ENCODE peak calls at places on chromosomes 16 and 17, in ten cellular contexts. W is ascending aorta, T is H9, L is RWPE1, R is GM23248, X is left ventricle myocardium inferior, F is tibial artery, O is small intestine, Z is epithelial cell of prostate, Q is psoas muscle. J is an unnamed sample.

GRCh38 chr17:50672831-50673551 is 34.7 kb downstream of the ANKRD40 start:
- DNase-seq in W (peak), T (no peak), L (peak), R (no peak), X (peak), F (no peak), O (no peak), Z (peak), Q (peak), J (peak)

GRCh38 chr16:2874584-2875362 is 8.2 kb upstream of the FLYWCH2 start:
- DNase-seq in W (peak), T (peak), L (peak), R (peak), X (peak), F (peak), O (peak), Z (no peak), Q (peak), J (peak)

GRCh38 chr16:1639840-1640239 is 27.7 kb downstream of the CRAMP1 start:
- DNase-seq in W (no peak), T (no peak), L (no peak), R (no peak), X (no peak), F (no peak), O (no peak), Z (no peak), Q (no peak), J (no peak)

GRCh38 chr17:72511874-72512273 is 391.1 kb downstream of the SOX9 start:
- DNase-seq in W (no peak), T (no peak), L (no peak), R (no peak), X (no peak), F (no peak), O (peak), Z (no peak), Q (no peak), J (no peak)

GRCh38 chr17:74521701-74522201 is 9.5 kb downstream of the CD300LB start:
- DNase-seq in W (no peak), T (no peak), L (no peak), R (no peak), X (no peak), F (no peak), O (no peak), Z (no peak), Q (no peak), J (no peak)

GRCh38 chr17:47239663-47240374 is 13.8 kb upstream of the ITGB3 start:
- DNase-seq in W (peak), T (no peak), L (peak), R (peak), X (peak), F (peak), O (peak), Z (peak), Q (peak), J (peak)

GRCh38 chr16:20611350-20611902 is 35.3 kb upstream of the ACSM2B start:
- DNase-seq in W (peak), T (no peak), L (no peak), R (no peak), X (peak), F (peak), O (no peak), Z (no peak), Q (peak), J (no peak)

GRCh38 chr17:48514483-48514876 is 16.3 kb downstream of the HOXB1 start:
- DNase-seq in W (no peak), T (no peak), L (no peak), R (no peak), X (no peak), F (no peak), O (no peak), Z (no peak), Q (no peak), J (no peak)

GRCh38 chr17:44385287-44386181 is 3.9 kb downstream of the ITGA2B start:
- DNase-seq in W (peak), T (peak), L (peak), R (peak), X (peak), F (peak), O (peak), Z (no peak), Q (peak), J (peak)

GRCh38 chr17:45261577-45262515 is at the start of gene SPATA32:
- DNase-seq in W (no peak), T (peak), L (no peak), R (peak), X (peak), F (peak), O (peak), Z (no peak), Q (peak), J (peak)

GRCh38 chr17:67078292-67078691 is 33.9 kb downstream of the CACNG1 start:
- DNase-seq in W (no peak), T (no peak), L (no peak), R (no peak), X (no peak), F (no peak), O (no peak), Z (no peak), Q (no peak), J (no peak)

GRCh38 chr17:45316271-45317112 is at the start of gene MAP3K14:
- DNase-seq in W (peak), T (peak), L (peak), R (peak), X (peak), F (peak), O (peak), Z (no peak), Q (peak), J (peak)

GRCh38 chr16:81618661-81619060 is 160.4 kb upstream of the PLCG2 start:
- DNase-seq in W (no peak), T (no peak), L (no peak), R (no peak), X (no peak), F (no peak), O (no peak), Z (no peak), Q (no peak), J (no peak)

GRCh38 chr16:69145658-69146057 is 13.2 kb downstream of the UTP4 start:
- DNase-seq in W (peak), T (no peak), L (no peak), R (peak), X (no peak), F (no peak), O (no peak), Z (no peak), Q (peak), J (no peak)

GRCh38 chr16:6317924-6318323 is 1014.7 kb upstream of the RBFOX1 start:
- DNase-seq in W (no peak), T (peak), L (no peak), R (no peak), X (no peak), F (no peak), O (no peak), Z (no peak), Q (no peak), J (no peak)

GRCh38 chr17:74325743-74326379 is at the start of gene KIF19:
- DNase-seq in W (no peak), T (peak), L (peak), R (peak), X (peak), F (no peak), O (peak), Z (no peak), Q (peak), J (no peak)

GRCh38 chr16:89987169-89987568 is 32.1 kb downstream of the DBNDD1 start:
- DNase-seq in W (no peak), T (no peak), L (no peak), R (no peak), X (no peak), F (no peak), O (no peak), Z (no peak), Q (no peak), J (no peak)

GRCh38 chr17:74012465-74012864 is 191.0 kb upstream of the RPL38 start:
- DNase-seq in W (no peak), T (no peak), L (no peak), R (no peak), X (no peak), F (no peak), O (no peak), Z (no peak), Q (no peak), J (no peak)

GRCh38 chr17:68821860-68822693 is 133.1 kb downstream of the ABCA8 start:
- DNase-seq in W (no peak), T (no peak), L (peak), R (peak), X (no peak), F (no peak), O (no peak), Z (peak), Q (no peak), J (peak)

GRCh38 chr16:1723450-1724147 is 17.6 kb downstream of the MAPK8IP3 start:
- DNase-seq in W (no peak), T (no peak), L (no peak), R (peak), X (no peak), F (no peak), O (peak), Z (no peak), Q (no peak), J (peak)

GRCh38 chr16:78750611-78751010 is 651.2 kb downstream of the WWOX start:
- DNase-seq in W (no peak), T (no peak), L (no peak), R (no peak), X (no peak), F (no peak), O (no peak), Z (no peak), Q (no peak), J (no peak)
- H3K27ac ChIP-seq in W (no peak), T (no peak), L (no peak), R (no peak), X (no peak), F (no peak), O (no peak), Z (no peak), Q (peak), J (no peak)

DNA sequence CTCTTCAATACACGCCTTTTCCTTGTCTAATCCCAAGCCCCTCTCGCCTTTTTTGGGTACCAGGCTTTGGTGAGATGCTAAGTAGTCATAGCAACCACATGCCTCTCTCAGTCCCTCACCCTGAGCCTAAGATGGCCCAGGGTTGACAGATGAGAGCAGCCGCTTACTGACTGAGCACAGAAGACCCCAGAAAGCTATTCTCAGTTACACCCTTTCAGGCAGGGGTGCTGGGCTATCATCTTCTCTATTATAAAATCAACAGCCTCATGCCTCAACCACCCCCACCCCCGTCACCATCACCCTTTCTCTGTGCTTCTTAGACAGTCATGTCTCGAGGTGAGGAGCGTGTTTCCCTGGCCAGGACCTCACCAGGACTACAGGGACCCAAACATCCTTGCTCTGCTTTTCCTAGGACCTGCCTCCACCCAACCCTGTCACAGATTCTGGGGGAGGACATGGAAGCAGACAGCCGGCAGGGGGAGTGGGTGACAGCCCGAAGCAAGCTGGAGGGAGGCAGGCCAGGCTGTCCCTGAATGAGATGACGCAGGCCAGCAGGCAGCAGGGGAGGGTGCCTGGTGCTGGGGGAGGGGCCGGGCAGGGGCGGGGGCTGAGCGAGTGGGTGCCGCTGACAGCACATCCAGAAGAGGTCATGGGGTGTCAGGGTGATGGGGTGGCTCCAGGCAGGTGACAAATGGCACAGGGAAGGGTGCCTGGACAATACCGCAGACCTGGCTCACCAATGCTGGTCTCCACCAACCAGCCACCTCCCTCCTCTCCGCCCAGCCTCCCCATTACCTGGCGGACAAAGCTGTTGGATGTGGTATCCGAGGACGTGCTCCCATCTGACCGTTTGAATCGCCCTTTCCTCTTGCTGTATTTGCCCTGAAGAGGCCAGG is 3.1 kb downstream of the CACNB1 start:
- DNase-seq in W (peak), T (peak), L (no peak), R (peak), X (peak), F (peak), O (no peak), Z (no peak), Q (peak), J (no peak)
- H3K27ac ChIP-seq in W (peak), T (no peak), L (peak), R (peak), X (peak), F (peak), O (no peak), Z (no peak), Q (peak), J (no peak)

GRCh38 chr17:57607553-57608120 is 137.5 kb downstream of the CCDC182 start:
- DNase-seq in W (no peak), T (no peak), L (peak), R (peak), X (no peak), F (no peak), O (no peak), Z (peak), Q (peak), J (peak)

GRCh38 chr17:57606111-57606875 is 138.8 kb downstream of the CCDC182 start:
- DNase-seq in W (no peak), T (no peak), L (no peak), R (no peak), X (no peak), F (no peak), O (no peak), Z (no peak), Q (no peak), J (no peak)

GRCh38 chr17:57609878-57610270 is 135.2 kb downstream of the CCDC182 start:
- DNase-seq in W (no peak), T (no peak), L (no peak), R (no peak), X (no peak), F (no peak), O (no peak), Z (no peak), Q (no peak), J (no peak)

GRCh38 chr17:57608369-57609124 is 136.6 kb downstream of the CCDC182 start:
- DNase-seq in W (no peak), T (peak), L (no peak), R (no peak), X (no peak), F (no peak), O (no peak), Z (no peak), Q (no peak), J (no peak)

DNA sequence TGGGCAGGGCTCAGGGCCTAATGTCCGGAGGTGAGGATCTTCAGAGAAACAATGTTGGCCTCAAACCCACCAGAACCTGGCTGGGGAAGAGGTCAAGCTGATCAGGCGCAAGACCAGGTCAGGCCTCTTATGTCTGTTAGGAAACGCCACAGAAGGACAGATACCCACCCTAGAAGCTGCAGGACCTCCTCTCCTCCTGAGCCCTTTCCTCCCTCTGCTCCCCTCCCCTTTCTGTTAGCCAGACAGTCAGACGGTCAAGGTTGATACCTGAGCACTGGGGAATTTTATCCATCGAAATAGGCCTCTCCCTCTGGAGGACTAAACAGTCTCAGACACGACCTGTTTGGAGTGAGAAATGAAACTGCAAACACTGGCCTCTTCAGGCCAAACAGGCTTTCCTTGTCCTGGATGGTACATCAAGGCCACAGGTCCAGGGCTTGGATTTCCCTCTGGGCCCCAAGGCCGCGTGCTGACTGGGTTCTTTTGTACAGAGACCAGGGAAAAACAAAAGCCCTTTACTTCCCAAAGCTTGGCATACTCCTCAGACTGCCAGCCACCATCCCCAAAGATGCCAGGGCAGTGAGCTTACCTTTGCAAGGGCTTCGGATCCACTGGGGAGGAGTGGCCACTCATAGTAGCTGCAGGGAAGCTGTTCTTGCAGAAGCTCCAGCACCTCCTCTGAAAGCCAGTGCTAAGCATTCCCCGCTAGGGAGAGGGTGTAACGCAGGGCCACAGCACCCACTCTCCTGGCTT is 135.8 kb downstream of the CCDC182 start:
- DNase-seq in W (no peak), T (no peak), L (no peak), R (no peak), X (no peak), F (no peak), O (no peak), Z (no peak), Q (no peak), J (no peak)
- H3K27ac ChIP-seq in W (no peak), T (no peak), L (peak), R (no peak), X (no peak), F (no peak), O (no peak), Z (no peak), Q (no peak), J (no peak)

DNA sequence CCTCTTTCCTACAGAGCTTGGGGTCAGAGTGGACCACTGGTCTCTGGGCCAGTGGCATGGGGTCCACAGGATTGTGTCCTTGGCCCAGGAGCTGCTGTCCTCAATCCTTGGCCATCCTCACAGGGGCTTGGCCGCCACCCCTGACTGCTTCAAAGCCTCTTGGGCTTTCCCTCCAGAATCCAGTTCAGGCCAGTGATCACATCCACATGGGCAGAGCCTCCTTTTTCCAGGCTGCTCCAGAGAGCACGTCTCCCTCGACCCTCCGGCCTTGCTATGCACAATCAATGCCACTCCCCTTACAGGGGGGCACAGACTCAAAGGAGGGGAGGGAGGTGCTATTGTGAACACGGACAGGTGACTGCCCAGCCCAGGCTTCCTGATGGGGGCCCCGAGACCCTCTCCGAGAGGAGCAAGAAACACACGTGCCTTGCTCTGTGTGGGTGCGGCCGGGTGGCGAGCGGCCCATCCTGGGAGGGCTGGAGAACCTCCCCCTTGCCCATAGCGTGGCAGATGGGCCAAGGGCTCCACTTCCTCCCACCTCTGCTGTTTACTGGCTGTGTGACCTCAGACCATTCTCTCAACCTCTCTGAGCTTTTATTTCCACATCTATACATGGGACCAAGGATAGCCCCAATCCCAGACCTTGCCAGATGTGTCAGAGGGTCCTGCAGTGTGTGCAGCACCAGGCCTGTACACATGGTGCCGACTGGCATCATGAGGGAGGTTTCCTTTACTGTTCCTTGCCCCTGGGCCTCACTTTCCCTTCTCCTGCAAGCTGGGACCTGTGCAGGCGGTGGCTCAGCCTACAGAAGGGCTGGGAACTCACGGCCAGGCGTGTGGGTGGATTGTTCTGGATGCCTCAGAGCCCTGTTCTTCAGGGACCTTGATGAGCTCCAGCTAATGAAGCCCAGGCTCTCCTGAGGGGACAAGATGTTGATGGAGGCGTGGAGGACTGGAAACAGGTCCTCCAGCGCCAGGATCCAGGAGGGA is 229.0 kb upstream of the GSE1 start:
- DNase-seq in W (no peak), T (no peak), L (peak), R (peak), X (no peak), F (no peak), O (no peak), Z (peak), Q (peak), J (no peak)
- H3K27ac ChIP-seq in W (no peak), T (no peak), L (peak), R (no peak), X (no peak), F (no peak), O (peak), Z (peak), Q (no peak), J (no peak)

GRCh38 chr17:28737316-28737715 is 6.5 kb upstream of the TRAF4 start:
- DNase-seq in W (no peak), T (no peak), L (no peak), R (no peak), X (no peak), F (no peak), O (no peak), Z (no peak), Q (no peak), J (no peak)
- H3K27ac ChIP-seq in W (no peak), T (no peak), L (no peak), R (no peak), X (no peak), F (no peak), O (no peak), Z (no peak), Q (no peak), J (no peak)

DNA sequence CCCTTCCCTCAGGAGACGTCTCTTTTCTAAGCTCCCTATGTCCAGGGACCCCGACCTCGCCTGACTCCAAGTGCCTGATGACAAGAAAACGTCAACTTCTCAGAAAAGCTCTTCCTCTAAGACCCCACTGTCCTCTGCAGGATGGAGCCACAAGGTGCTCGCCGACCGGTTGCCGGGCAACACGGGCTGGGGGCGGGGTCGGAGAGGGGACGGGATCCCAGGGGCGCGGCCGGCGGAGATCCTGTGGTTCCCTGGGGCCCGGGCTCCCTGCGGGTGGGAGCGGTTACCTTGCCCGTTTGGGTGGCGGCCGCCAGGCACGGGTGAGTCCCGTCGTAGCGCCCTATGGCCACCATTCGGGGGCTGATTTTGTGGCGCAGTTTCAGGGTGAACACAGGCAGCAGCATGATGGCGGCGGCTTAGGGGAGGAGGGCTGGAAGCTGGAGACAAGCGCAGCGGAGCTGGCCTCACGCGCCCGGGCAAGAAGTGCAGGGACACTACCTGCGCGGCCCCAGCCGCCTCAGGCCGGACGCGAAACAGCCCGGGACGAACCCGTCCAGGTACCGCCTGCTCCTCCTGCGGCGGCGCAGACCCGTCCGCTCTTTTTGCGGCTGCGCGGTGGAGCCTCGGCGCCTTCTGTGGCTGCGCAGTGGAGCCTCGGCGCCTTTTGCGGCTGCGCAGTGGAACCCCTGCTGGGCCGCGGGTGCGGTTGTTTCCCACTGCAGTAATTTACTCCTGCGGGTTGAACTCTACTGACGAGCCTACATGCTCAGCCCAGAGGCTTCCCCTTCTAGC is at the start of gene BBS2:
- DNase-seq in W (peak), T (peak), L (peak), R (peak), X (peak), F (peak), O (peak), Z (peak), Q (peak), J (peak)
- H3K27ac ChIP-seq in W (peak), T (no peak), L (peak), R (peak), X (peak), F (peak), O (peak), Z (peak), Q (peak), J (peak)